ENCODE peak calls at places on chromosomes 1 and 21, in four cellular contexts. K is CD4-positive, alpha-beta T cell; B is tibial artery; J is A549. O is an unnamed sample.

GRCh38 chr1:226438007-226438406 is 30.1 kb upstream of the PARP1 start:
- DNase-seq in K (no peak), B (no peak), J (no peak), O (no peak)

GRCh38 chr1:1274299-1274930 is 761 bp upstream of the UBE2J2 start:
- DNase-seq in K (no peak), J (no peak), B (no peak), O (no peak)

GRCh38 chr1:2314297-2314802 is 77.0 kb downstream of the MORN1 start:
- DNase-seq in K (no peak), J (peak), B (peak), O (no peak)

GRCh38 chr1:82165304-82165703 is 364.6 kb downstream of the ADGRL2 start:
- DNase-seq in B (no peak), J (no peak), K (no peak), O (no peak)

GRCh38 chr1:21332691-21333449 is 42.6 kb upstream of the ECE1 start:
- DNase-seq in K (no peak), J (no peak), B (no peak), O (no peak)

GRCh38 chr1:36134805-36135339 is 9.8 kb upstream of the COL8A2 start:
- DNase-seq in J (peak), B (peak), K (no peak), O (peak)

GRCh38 chr1:190138266-190138665 is 339.4 kb downstream of the BRINP3 start:
- DNase-seq in K (no peak), B (no peak), J (no peak), O (no peak)

GRCh38 chr1:119045091-119045746 is 57.1 kb upstream of the TBX15 start:
- DNase-seq in B (no peak), J (no peak), K (no peak), O (no peak)

GRCh38 chr1:239189998-239190512 is 196.3 kb upstream of the CHRM3 start:
- DNase-seq in J (no peak), K (no peak), B (no peak), O (no peak)

GRCh38 chr1:61171346-61171745 is 89.0 kb downstream of the NFIA start:
- DNase-seq in K (no peak), B (no peak), J (no peak), O (no peak)

GRCh38 chr1:93033785-93034184 is 45.3 kb upstream of the MTF2 start:
- DNase-seq in K (no peak), B (no peak), J (no peak), O (no peak)

GRCh38 chr1:246550402-246550801 is 15.7 kb downstream of the TFB2M start:
- DNase-seq in J (no peak), K (no peak), B (no peak), O (no peak)

GRCh38 chr1:175539986-175540385 is 203.4 kb downstream of the TNR start:
- DNase-seq in J (no peak), K (no peak), B (no peak), O (no peak)

GRCh38 chr1:76109901-76110560 is 35.5 kb downstream of the ST6GALNAC3 start:
- DNase-seq in K (no peak), J (no peak), B (no peak), O (no peak)

GRCh38 chr1:178529364-178530036 is 16.6 kb downstream of the TEX35 start:
- DNase-seq in K (no peak), J (no peak), B (peak), O (no peak)

GRCh38 chr1:205547932-205548827 is 43.7 kb downstream of the CDK18 start:
- DNase-seq in J (no peak), B (peak), K (no peak), O (no peak)

GRCh38 chr1:46749403-46749802 is 30.5 kb upstream of the EFCAB14 start:
- DNase-seq in B (no peak), K (no peak), J (no peak), O (no peak)

DNA sequence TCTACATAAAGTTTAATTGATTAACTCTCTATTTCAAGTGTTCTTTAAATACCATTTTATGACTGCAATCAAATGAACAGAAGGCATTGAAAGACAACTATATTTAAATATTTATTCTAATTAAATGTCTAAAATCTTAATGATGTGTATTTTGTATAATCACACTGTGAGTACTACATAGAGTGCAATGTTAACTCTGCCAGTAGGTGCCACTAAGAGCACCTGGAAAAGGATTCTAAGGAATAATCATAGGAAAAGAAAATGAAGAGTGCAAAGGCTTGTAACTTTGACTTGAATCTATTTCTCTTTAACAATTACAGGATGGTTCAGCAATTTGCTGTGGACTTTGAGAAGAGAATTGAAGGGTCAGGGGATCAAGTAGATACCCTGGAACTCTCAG is 200.4 kb downstream of the DNM3 start:
- DNase-seq in B (no peak), J (no peak), K (no peak), O (no peak)
- TF ChIP-seq CTCF in B (peak), J (peak), K (no peak), O (peak)

DNA sequence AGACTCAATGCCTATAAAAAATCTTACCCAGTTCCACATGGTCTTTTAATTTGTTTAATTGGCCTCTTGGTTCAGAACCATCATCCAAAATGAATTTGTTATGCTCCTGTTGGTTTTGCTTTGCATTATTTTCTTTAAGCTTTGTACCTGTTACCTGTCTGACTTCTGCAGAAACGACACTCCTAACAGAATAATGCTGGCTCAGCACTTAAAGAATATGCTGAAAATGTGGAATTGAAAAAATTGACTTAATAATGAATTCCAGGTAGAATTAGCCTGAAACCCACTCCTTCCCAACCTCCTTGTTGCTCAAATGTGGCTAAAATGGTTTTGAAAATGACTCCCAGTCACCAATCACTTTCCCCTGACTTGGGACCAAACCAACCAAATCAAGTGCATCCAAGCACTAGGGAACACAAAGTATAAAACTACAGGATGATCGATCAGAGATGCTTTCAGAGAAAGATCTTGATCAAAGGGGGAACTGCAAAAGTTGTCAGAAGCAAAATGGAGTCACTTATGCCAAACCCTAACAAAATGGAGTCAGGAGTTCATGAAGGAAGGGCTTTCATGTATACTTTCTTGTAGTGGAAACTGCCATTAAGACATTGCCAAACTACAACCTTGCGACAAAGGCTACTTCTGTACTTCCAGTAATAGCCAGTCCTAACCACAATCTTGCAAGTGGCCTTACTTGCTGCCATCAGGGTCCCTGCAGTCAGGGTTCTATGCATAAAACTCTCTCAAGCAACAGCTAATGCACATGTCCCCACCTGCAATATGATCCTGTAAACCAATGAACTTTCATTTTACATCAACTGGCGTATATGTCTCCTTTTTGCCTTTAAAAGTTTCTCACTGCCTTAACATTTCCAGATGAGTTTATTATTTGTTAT is 5.4 kb downstream of the GBP7 start:
- DNase-seq in K (no peak), B (no peak), J (no peak), O (no peak)
- TF ChIP-seq CTCF in K (no peak), B (no peak), J (no peak), O (no peak)

DNA sequence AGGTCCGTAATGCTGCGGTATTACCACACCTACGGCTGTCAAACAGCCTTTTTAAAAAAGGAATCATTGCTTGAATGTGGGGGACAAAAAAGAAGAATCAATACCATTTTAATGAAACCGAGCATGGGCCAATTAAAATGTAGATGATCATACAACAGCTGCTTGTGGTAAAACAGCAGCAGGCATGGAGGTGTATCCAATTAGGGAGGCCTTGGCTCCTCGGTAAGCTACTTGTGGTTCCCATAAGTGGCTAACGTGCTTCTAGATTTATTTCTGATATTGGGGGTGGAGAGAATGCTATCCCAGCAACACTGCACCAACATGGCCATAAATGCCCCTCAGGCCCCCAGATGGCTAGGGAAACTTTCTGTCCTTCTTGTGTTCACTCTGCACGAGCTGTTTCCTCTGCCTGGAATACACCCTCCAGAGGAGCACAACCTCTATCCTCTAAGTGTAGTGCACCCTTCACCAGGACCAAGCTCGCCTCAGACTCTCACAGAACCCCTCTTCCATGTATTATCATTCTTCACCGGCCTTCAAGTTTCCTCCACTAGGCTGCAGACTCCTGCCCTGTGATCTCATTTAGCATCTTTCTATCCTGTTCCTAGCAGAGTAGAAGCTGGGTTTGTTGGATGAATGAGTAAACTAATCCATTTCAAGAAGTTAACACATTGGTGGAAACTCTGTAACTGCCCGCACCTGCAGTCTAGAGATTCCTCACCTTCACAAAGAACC is 1.6 kb downstream of the PTPN14 start:
- DNase-seq in B (no peak), J (peak), K (no peak), O (peak)
- TF ChIP-seq CTCF in B (no peak), J (peak), K (no peak), O (no peak)

GRCh38 chr21:40054403-40054802 is 187.2 kb downstream of the PCP4 start:
- DNase-seq in B (peak), K (no peak), J (no peak), O (no peak)
- TF ChIP-seq CTCF in B (no peak), K (no peak), J (no peak), O (no peak)

DNA sequence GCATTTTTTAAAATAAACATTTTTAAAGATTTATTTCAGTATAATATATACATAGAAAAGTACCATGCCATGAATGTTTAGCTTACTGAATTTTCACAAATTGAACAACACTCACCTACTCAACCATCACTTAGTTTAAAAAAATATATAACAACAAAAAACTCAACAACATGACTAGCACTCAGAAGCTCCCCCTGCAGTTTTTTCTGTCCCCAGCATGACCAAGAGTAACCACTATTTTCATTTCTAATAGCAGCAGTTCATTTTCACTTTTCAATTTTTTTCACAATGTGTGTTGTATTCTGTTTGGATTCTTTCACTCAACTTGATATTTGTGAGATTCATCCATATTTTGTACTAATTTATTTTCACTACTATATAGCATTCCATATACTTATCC is 162.3 kb upstream of the POGK start:
- DNase-seq in B (no peak), K (no peak), J (no peak), O (no peak)
- TF ChIP-seq CTCF in B (no peak), K (no peak), J (no peak), O (no peak)

DNA sequence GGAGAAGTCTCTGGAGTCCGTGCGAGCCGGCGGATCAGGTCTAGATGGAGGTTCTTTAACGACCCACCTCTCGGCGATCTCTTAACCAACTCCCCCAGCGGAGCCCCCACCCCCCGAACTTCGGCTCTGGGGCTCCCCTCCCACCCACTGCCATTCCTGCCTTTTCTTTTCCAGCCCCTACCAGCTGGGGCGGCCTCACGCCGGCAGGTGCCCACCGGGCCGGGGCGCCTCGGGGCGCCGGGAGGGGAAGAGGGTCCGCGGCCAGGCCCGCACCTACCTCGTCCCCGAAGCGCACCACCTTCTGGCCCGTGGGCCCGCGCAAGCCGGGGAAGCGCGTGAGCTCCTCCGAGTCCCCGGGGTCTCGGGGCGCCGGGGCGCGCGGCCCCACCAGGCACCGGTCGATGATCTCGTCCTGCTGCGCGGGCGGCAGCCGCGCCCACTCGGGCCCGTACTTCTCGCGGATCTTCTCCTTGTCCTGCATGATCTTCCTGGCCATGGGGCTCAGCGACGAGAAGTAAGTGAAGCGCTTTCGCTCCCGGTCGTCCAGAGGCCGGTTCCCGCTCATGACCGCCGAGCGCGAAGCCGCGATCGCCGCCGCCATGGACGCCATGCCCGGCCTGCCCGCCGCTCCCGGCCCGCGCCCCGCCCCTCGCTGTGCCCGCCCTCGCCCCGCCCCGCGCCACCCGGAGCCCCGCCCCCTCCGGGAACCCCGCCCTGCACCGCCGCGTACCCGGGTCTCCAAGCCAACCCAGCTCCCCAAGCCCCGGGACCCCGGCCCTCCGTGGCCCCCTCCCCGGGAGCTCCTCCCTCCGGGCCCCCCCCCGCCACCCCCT is at the start of gene C1orf198:
- DNase-seq in B (peak), J (peak), K (peak), O (peak)
- TF ChIP-seq CTCF in B (no peak), J (no peak), K (no peak), O (no peak)

O was measured in D721Med.